ENCODE peak calls at places on chromosomes 13 and 19, in five cellular contexts. Q, J, O, D and X are unnamed samples.

GRCh38 chr13:40776681-40777165 is 5.7 kb upstream of the MRPS31 start:
- DNase-seq in Q (no peak), J (no peak), O (peak; percentile 54), D (peak; percentile 55), X (no peak)

GRCh38 chr13:26881154-26881553 is 120.6 kb upstream of the GPR12 start:
- DNase-seq in Q (no peak), J (no peak), O (peak; percentile 72), D (peak; percentile 47), X (no peak)

GRCh38 chr19:18469245-18470107 is 31.5 kb upstream of the ISYNA1 start:
- DNase-seq in Q (peak; percentile 73), J (no peak), O (peak; percentile 56), D (peak; percentile 66), X (peak; percentile 93)

GRCh38 chr19:1987197-1988187 is 28.0 kb downstream of the BTBD2 start:
- DNase-seq in Q (no peak), J (no peak), O (no peak), D (no peak), X (peak; percentile 68)

GRCh38 chr13:58004761-58005160 is 373.2 kb downstream of the PCDH17 start:
- DNase-seq in Q (no peak), J (no peak), O (no peak), D (no peak), X (no peak)

GRCh38 chr13:36673838-36674326 is at the start of gene SERTM1:
- DNase-seq in Q (no peak), J (no peak), O (no peak), D (no peak), X (peak; percentile 93)

GRCh38 chr13:30810261-30810701 is 74.9 kb downstream of the ALOX5AP start:
- DNase-seq in Q (no peak), J (no peak), O (no peak), D (no peak), X (no peak)

GRCh38 chr13:110426745-110427144 is 119.7 kb downstream of the COL4A2 start:
- DNase-seq in Q (no peak), J (no peak), O (no peak), D (no peak), X (no peak)

GRCh38 chr13:46866150-46866549 is 30.7 kb downstream of the HTR2A start:
- DNase-seq in Q (peak; percentile 33), J (no peak), O (peak; percentile 48), D (peak; percentile 63), X (peak; percentile 62)

GRCh38 chr13:51249767-51250741 is 27.9 kb downstream of the FAM124A start:
- DNase-seq in Q (no peak), J (no peak), O (no peak), D (no peak), X (peak; percentile 39)

GRCh38 chr13:112772539-112772909 is 82.7 kb downstream of the ATP11A start:
- DNase-seq in Q (no peak), J (no peak), O (no peak), D (no peak), X (no peak)

GRCh38 chr13:42039457-42039945 is 8.9 kb upstream of the DGKH start:
- DNase-seq in Q (peak; percentile 40), J (peak; percentile 21), O (peak; percentile 27), D (no peak), X (peak; percentile 49)

GRCh38 chr13:48038763-48039162 is 1.2 kb downstream of the NUDT15 start:
- DNase-seq in Q (no peak), J (no peak), O (peak; percentile 3), D (no peak), X (peak; percentile 81)

GRCh38 chr13:97116754-97117153 is 105.4 kb upstream of the MBNL2 start:
- DNase-seq in Q (no peak), J (no peak), O (peak; percentile 56), D (peak; percentile 65), X (peak; percentile 52)

GRCh38 chr19:5191091-5191490 is 149.5 kb downstream of the PTPRS start:
- DNase-seq in Q (no peak), J (no peak), O (peak; percentile 49), D (no peak), X (no peak)

GRCh38 chr19:1311543-1312091 is 25.9 kb downstream of the EFNA2 start:
- DNase-seq in Q (no peak), J (no peak), O (no peak), D (no peak), X (no peak)

GRCh38 chr19:51020988-51021651 is 1.6 kb upstream of the KLK10 start:
- DNase-seq in Q (no peak), J (no peak), O (peak; percentile 85), D (peak; percentile 51), X (peak; percentile 76)

GRCh38 chr19:33461256-33462111 is 60.1 kb downstream of the PEPD start:
- DNase-seq in Q (no peak), J (no peak), O (no peak), D (no peak), X (peak; percentile 35)

GRCh38 chr19:49445997-49446396 is 4.7 kb upstream of the SLC17A7 start:
- DNase-seq in Q (no peak), J (no peak), O (no peak), D (no peak), X (no peak)

GRCh38 chr19:50357178-50358100 is 8.0 kb downstream of the NAPSA start:
- DNase-seq in Q (peak; percentile 79), J (peak; percentile 46), O (peak; percentile 82), D (peak; percentile 41), X (peak; percentile 93)

GRCh38 chr19:10919352-10920287 is 8.8 kb downstream of the YIPF2 start:
- DNase-seq in Q (no peak), J (no peak), O (no peak), D (no peak), X (peak; percentile 36)

GRCh38 chr13:19185086-19185864 is 3.7 kb upstream of the TUBA3C start:
- DNase-seq in Q (no peak), J (no peak), O (no peak), D (no peak), X (no peak)

GRCh38 chr13:49812806-49813205 is 20.3 kb upstream of the KPNA3 start:
- DNase-seq in Q (no peak), J (no peak), O (no peak), D (no peak), X (no peak)

GRCh38 chr19:5154129-5154798 is 185.4 kb downstream of the KDM4B start:
- DNase-seq in Q (peak; percentile 49), J (no peak), O (peak; percentile 39), D (no peak), X (peak; percentile 91)

GRCh38 chr19:40389404-40390083 is 437 bp downstream of the HIPK4 start:
- DNase-seq in Q (no peak), J (no peak), O (no peak), D (no peak), X (no peak)

GRCh38 chr19:48121909-48122371 is 11.3 kb upstream of the PLA2G4C start:
- DNase-seq in Q (no peak), J (peak; percentile 13), O (peak; percentile 65), D (no peak), X (no peak)

GRCh38 chr13:30927595-30927994 is 4.9 kb upstream of the TEX26 start:
- DNase-seq in Q (no peak), J (no peak), O (no peak), D (no peak), X (no peak)

DNA sequence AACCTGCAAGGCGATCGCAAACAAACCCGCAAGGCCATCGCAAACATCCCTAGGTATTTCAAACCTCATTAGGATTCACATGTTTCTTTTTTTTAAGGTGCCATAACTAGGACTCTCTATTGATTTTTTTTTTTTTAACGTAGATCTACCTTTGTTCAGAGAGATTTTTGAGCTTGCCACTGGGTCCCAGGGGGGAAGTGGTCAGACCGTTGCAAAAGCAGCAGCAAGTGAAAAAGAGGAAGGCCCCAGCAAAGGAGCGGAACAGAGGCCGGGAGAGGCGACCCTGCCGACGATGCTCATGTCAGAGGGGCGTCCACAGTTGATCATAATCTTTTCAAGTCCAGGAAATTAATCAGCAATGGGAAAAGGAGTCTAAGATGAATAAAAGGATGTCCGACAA is 32.7 kb upstream of the FLT1 start:
- DNase-seq in Q (no peak), J (no peak), O (no peak), D (no peak), X (no peak)
- H3K9ac ChIP-seq in Q (no peak overlapping the region), J (no peak overlapping the region), O (no peak overlapping the region), D (no peak overlapping the region), X (no peak overlapping the region)

DNA sequence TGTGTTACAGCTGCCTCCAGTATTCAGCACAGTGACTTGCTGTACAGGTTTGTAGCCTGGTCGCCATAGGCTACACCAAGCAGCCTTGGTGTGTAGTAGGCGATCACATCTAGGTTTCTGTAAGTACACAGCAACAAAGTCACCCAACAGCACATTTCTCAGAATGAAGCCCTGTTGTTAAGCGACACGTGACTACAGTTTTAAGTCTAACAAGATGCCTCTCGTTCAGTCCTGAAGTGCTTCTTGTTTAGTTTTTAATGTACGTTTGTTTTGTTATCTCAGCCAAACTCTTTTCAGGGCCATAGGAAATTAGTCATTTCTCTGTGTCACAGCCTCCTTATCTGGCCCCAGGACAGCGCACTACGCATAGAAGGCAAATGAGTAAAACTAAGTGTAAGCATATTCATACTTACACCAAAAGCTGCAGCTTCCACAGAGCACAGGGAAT is 50.0 kb upstream of the GPR183 start:
- DNase-seq in Q (no peak), J (peak; percentile 61), O (peak; percentile 48), D (peak; percentile 91), X (no peak)
- H3K4me3 ChIP-seq in Q (no peak overlapping the region), J (no peak overlapping the region), O (no peak overlapping the region), D (no peak overlapping the region), X (no peak overlapping the region)

GRCh38 chr19:3433313-3433712 is 47.0 kb downstream of the SMIM24 start:
- DNase-seq in Q (no peak), J (no peak), O (no peak), D (no peak), X (no peak)
- H3K4me1 ChIP-seq in Q (peaks cover 6% of the 10 kb centered on the region), J (peaks cover 10% of the 10 kb centered on the region), O (peaks cover 11% of the 10 kb centered on the region), D (peaks cover 13% of the 10 kb centered on the region), X (no peaks in the 10 kb centered on the region)

GRCh38 chr19:58325623-58326022 is 1.2 kb upstream of the ZSCAN22 start:
- DNase-seq in Q (no peak), J (no peak), O (peak; percentile 75), D (peak; percentile 57), X (no peak)
- H3K9ac ChIP-seq in Q (no peak overlapping the region), J (no peak overlapping the region), O (peak overlapping the region; percentile 87), D (peak overlapping the region; percentile 47), X (peak overlapping the region; percentile 86)

DNA sequence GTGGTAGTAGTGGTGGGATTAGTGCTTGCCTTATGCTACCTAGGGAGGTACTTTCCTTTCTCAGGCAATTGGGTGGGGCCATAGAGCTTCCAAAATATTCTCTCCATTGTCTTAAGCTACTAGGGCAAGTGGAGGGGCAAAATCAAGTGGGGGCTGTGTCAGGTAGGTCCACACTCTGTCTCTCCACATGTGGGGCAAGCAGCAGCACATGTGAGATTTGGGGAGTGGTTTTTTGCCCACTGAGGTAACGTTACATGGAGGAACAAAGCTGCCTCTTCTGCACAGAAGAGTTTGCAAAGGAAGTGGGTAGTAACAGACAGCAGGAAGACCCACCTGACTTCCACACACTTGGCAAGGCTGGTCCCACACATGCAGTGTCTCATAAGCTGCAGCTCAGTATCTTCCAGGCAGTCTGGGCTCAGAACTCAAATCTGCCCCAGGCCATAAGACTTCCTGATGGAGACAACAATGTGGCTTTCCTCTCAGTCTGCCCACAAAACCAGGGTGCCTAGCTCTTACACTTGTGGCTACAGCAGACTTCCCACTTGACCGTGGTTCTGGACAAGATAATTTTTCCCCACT is 1581.5 kb upstream of the PCDH20 start:
- DNase-seq in Q (no peak), J (no peak), O (no peak), D (no peak), X (no peak)
- H3K4me3 ChIP-seq in Q (no peak overlapping the region), J (no peak overlapping the region), O (no peak overlapping the region), D (no peak overlapping the region), X (no peak overlapping the region)

DNA sequence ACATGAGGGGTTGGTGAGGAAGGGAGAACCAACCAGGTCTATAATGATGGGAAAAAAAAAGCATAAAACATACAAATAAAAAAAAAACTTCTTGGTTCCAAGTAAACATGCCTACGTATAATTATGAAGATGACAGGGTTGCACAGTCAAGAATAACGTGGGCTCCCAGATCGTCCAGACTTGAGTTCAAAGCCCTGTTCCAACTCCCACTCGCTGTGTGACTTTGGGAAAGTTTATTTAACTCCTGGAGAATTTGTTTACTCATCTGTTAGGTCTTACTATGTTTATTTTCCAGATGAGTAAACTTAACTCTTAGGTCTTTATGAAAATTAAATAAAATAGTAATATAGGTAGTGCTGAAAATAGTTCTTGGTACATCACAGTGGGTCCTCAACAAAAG is 13.8 kb downstream of the STARD13 start:
- DNase-seq in Q (no peak), J (no peak), O (no peak), D (peak; percentile 50), X (no peak)
- H3K4me1 ChIP-seq in Q (peaks cover 3% of the 10 kb centered on the region), J (no peaks in the 10 kb centered on the region), O (peaks cover 41% of the 10 kb centered on the region), D (peaks cover 34% of the 10 kb centered on the region), X (no peaks in the 10 kb centered on the region)